ENCODE peak calls at places on chromosomes 5 and 9, in five cellular contexts. Y is ovary, E is mammary epithelial cell, S is NCI-H1092, L is GM18507. B is an unnamed sample.

GRCh38 chr9:127058645-127059021 is 63.8 kb downstream of the ANGPTL2 start:
- DNase-seq in Y (no peak), E (no peak), S (no peak), L (no peak), B (no peak)

GRCh38 chr5:177427919-177428573 is 1.6 kb downstream of the GRK6 start:
- DNase-seq in Y (no peak), E (no peak), S (no peak), L (no peak), B (no peak)

GRCh38 chr5:181039961-181040915 is at the start of gene BTNL9:
- DNase-seq in Y (no peak), E (no peak), S (no peak), L (no peak), B (no peak)

GRCh38 chr9:116308070-116308469 is 154.5 kb downstream of the PAPPA start:
- DNase-seq in Y (no peak), E (no peak), S (no peak), L (no peak), B (no peak)

GRCh38 chr9:96604005-96604320 is 15.7 kb downstream of the CDC14B start:
- DNase-seq in Y (no peak), E (no peak), S (no peak), L (no peak), B (no peak)

GRCh38 chr5:9766581-9766980 is 136.4 kb upstream of the TAS2R1 start:
- DNase-seq in Y (no peak), E (peak; percentile 38), S (no peak), L (no peak), B (no peak)

GRCh38 chr9:35035851-35036701 is 36.3 kb downstream of the VCP start:
- DNase-seq in Y (peak; percentile 74), E (no peak), S (no peak), L (peak; percentile 29), B (no peak)

GRCh38 chr5:134090482-134090881 is 24.0 kb upstream of the TCF7 start:
- DNase-seq in Y (no peak), E (no peak), S (no peak), L (no peak), B (no peak)

GRCh38 chr5:139964994-139965565 is 78.0 kb downstream of the NRG2 start:
- DNase-seq in Y (no peak), E (no peak), S (no peak), L (no peak), B (no peak)

GRCh38 chr5:72107874-72108199 is 562 bp downstream of the MAP1B start:
- DNase-seq in Y (no peak), E (peak; percentile 39), S (no peak), L (no peak), B (no peak)

GRCh38 chr9:121050128-121050988 is at the start of gene C5:
- DNase-seq in Y (no peak), E (no peak), S (no peak), L (no peak), B (no peak)

GRCh38 chr5:123599171-123599570 is 87.2 kb downstream of the CSNK1G3 start:
- DNase-seq in Y (no peak), E (no peak), S (no peak), L (no peak), B (no peak)

GRCh38 chr5:66410056-66410455 is 186.1 kb upstream of the MAST4 start:
- DNase-seq in Y (no peak), E (no peak), S (no peak), L (no peak), B (no peak)

GRCh38 chr9:130837002-130837511 is 2.0 kb downstream of the ABL1 start:
- DNase-seq in Y (no peak), E (peak; percentile 28), S (no peak), L (no peak), B (no peak)

GRCh38 chr9:16509946-16510504 is 360.4 kb downstream of the BNC2 start:
- DNase-seq in Y (no peak), E (peak; percentile 44), S (no peak), L (no peak), B (no peak)

GRCh38 chr9:89579741-89580395 is 24.9 kb upstream of the GADD45G start:
- DNase-seq in Y (no peak), E (no peak), S (no peak), L (no peak), B (no peak)

B was measured in HCT116.